ENCODE peak calls at places on chromosome 21, in four cellular contexts. B is neuronal stem cell, C is right atrium auricular region, G is naive B cell. L is an unnamed sample.

GRCh38 chr21:32022141-32022540 is 149.3 kb downstream of the HUNK start:
- DNase-seq in B (no peak), C (no peak), G (no peak), L (no peak)

GRCh38 chr21:35204850-35205564 is 155.9 kb upstream of the RUNX1 start:
- DNase-seq in B (no peak), C (peak), G (peak), L (no peak)

GRCh38 chr21:44730951-44731579 is 19.7 kb upstream of the TSPEAR start:
- DNase-seq in B (no peak), C (no peak), G (no peak), L (no peak)

GRCh38 chr21:35658242-35658641 is 402.1 kb downstream of the SETD4 start:
- DNase-seq in B (no peak), C (no peak), G (no peak), L (no peak)

GRCh38 chr21:33849839-33850238 is 65.8 kb downstream of the ATP5PO start:
- DNase-seq in B (no peak), C (no peak), G (no peak), L (no peak)

GRCh38 chr21:38751379-38752050 is 54.2 kb upstream of the ETS2 start:
- DNase-seq in B (no peak), C (peak), G (no peak), L (no peak)

GRCh38 chr21:21163904-21164303 is 165.7 kb downstream of the NCAM2 start:
- DNase-seq in B (peak), C (peak), G (peak), L (no peak)

GRCh38 chr21:45818276-45818903 is 163.2 kb upstream of the COL6A1 start:
- DNase-seq in B (no peak), C (peak), G (no peak), L (no peak)

GRCh38 chr21:21165063-21165645 is 166.9 kb downstream of the NCAM2 start:
- DNase-seq in B (no peak), C (no peak), G (no peak), L (no peak)

GRCh38 chr21:43957629-43958362 is 54.3 kb upstream of the TRAPPC10 start:
- DNase-seq in B (no peak), C (no peak), G (peak), L (no peak)

GRCh38 chr21:44377201-44377921 is 23.9 kb downstream of the TRPM2 start:
- DNase-seq in B (no peak), C (no peak), G (no peak), L (no peak)

GRCh38 chr21:45833437-45833836 is 148.1 kb upstream of the COL6A1 start:
- DNase-seq in B (no peak), C (no peak), G (no peak), L (no peak)

GRCh38 chr21:23162213-23162946 is 2164.2 kb downstream of the NCAM2 start:
- DNase-seq in B (no peak), C (no peak), G (no peak), L (no peak)

GRCh38 chr21:28459193-28459592 is 533.5 kb downstream of the LTN1 start:
- DNase-seq in B (no peak), C (no peak), G (no peak), L (no peak)

GRCh38 chr21:14259669-14260458 is 43.9 kb downstream of the RBM11 start:
- DNase-seq in B (peak), C (no peak), G (peak), L (no peak)

GRCh38 chr21:28338906-28339305 is 653.8 kb downstream of the LTN1 start:
- DNase-seq in B (no peak), C (no peak), G (no peak), L (no peak)

GRCh38 chr21:45852886-45853400 is 128.6 kb upstream of the COL6A1 start:
- DNase-seq in B (no peak), C (no peak), G (no peak), L (no peak)

GRCh38 chr21:35198004-35198403 is 148.9 kb upstream of the RUNX1 start:
- DNase-seq in B (no peak), C (no peak), G (no peak), L (no peak)

GRCh38 chr21:33028759-33029511 is 3.2 kb downstream of the OLIG2 start:
- DNase-seq in B (no peak), C (no peak), G (no peak), L (no peak)

GRCh38 chr21:15564907-15565306 is 164.9 kb upstream of the USP25 start:
- DNase-seq in B (no peak), C (no peak), G (no peak), L (no peak)

GRCh38 chr21:25927195-25927880 is 192.6 kb downstream of the GABPA start:
- DNase-seq in B (no peak), C (no peak), G (no peak), L (no peak)

GRCh38 chr21:45335151-45335760 is 47.6 kb upstream of the POFUT2 start:
- DNase-seq in B (no peak), C (no peak), G (no peak), L (no peak)

GRCh38 chr21:41402796-41403195 is 23.2 kb upstream of the MX1 start:
- DNase-seq in B (no peak), C (peak), G (no peak), L (no peak)

GRCh38 chr21:44735821-44736220 is 24.4 kb upstream of the TSPEAR start:
- DNase-seq in B (no peak), C (no peak), G (no peak), L (no peak)

GRCh38 chr21:25862596-25862995 is 127.8 kb downstream of the GABPA start:
- DNase-seq in B (no peak), C (no peak), G (peak), L (no peak)

GRCh38 chr21:45331521-45332257 is 44.0 kb upstream of the POFUT2 start:
- DNase-seq in B (no peak), C (no peak), G (no peak), L (no peak)

GRCh38 chr21:44093761-44094160 is 13.4 kb upstream of the PWP2 start:
- DNase-seq in B (no peak), C (no peak), G (no peak), L (no peak)

GRCh38 chr21:37837381-37837780 is 78.9 kb downstream of the KCNJ6 start:
- DNase-seq in B (no peak), C (no peak), G (no peak), L (no peak)

GRCh38 chr21:30233636-30234035 is 17.7 kb upstream of the CLDN8 start:
- DNase-seq in B (no peak), C (no peak), G (no peak), L (no peak)

GRCh38 chr21:41419921-41420862 is 5.8 kb upstream of the MX1 start:
- DNase-seq in B (peak), C (peak), G (peak), L (peak)

GRCh38 chr21:44753357-44753756 is 42.0 kb upstream of the TSPEAR start:
- DNase-seq in B (no peak), C (no peak), G (no peak), L (no peak)

GRCh38 chr21:46151261-46151988 is 4.0 kb downstream of the FTCD start:
- DNase-seq in B (no peak), C (no peak), G (no peak), L (no peak)

GRCh38 chr21:45876381-45877159 is 105.0 kb upstream of the COL6A1 start:
- DNase-seq in B (peak), C (no peak), G (no peak), L (no peak)

GRCh38 chr21:34524671-34525601 is 12.9 kb upstream of the KCNE1 start:
- DNase-seq in B (no peak), C (peak), G (no peak), L (no peak)

GRCh38 chr21:16315223-16315622 is 585.4 kb downstream of the USP25 start:
- DNase-seq in B (no peak), C (no peak), G (no peak), L (no peak)

GRCh38 chr21:41185802-41186201 is 17.8 kb downstream of the BACE2 start:
- DNase-seq in B (no peak), C (no peak), G (no peak), L (no peak)

L was measured in GOT3.